ENCODE peak calls at places on chromosomes 4 and X, in nine cellular contexts. F is ascending aorta, E is choroid plexus epithelial cell, X is brain microvascular endothelial cell, L is astrocyte of the spinal cord, P is spleen, W is right lobe of liver, O is foreskin fibroblast, G is HCT116. Y is an unnamed sample.

GRCh38 chrX:23902419-23902818 is 5.3 kb downstream of the APOO start:
- DNase-seq in X (peak), L (peak), W (no peak), P (no peak), O (peak), E (peak), G (no peak), F (no peak), Y (no peak)

GRCh38 chr4:47837582-47838294 is at the start of gene CORIN:
- DNase-seq in O (no peak), G (no peak), E (no peak), L (no peak), F (no peak), X (no peak), P (no peak), W (peak), Y (peak)

GRCh38 chrX:68571292-68572256 is 72.7 kb downstream of the YIPF6 start:
- DNase-seq in G (peak), W (no peak), P (no peak), E (peak), X (peak), F (no peak), O (peak), L (peak), Y (no peak)

GRCh38 chrX:276588-277171 is 4.5 kb upstream of the PLCXD1 start:
- DNase-seq in E (peak), O (peak), L (no peak), F (peak), X (peak), W (peak), G (no peak), P (peak), Y (peak)

GRCh38 chr4:71081192-71081591 is 87.7 kb downstream of the DCK start:
- DNase-seq in X (no peak), P (no peak), E (no peak), O (no peak), G (no peak), F (no peak), L (no peak), W (no peak), Y (no peak)

GRCh38 chr4:88822034-88822433 is 124.4 kb upstream of the NAP1L5 start:
- DNase-seq in G (no peak), L (no peak), O (no peak), E (no peak), X (no peak), P (no peak), F (no peak), W (no peak), Y (no peak)

GRCh38 chr4:2154215-2154614 is 87.7 kb downstream of the HAUS3 start:
- DNase-seq in X (peak), G (no peak), P (no peak), W (no peak), E (no peak), F (no peak), O (no peak), L (no peak), Y (no peak)

GRCh38 chr4:24754586-24754985 is 40.8 kb upstream of the SOD3 start:
- DNase-seq in O (no peak), L (no peak), W (no peak), E (no peak), P (no peak), F (no peak), X (no peak), G (no peak), Y (no peak)

GRCh38 chr4:19494958-19495357 is 756.7 kb upstream of the SLIT2 start:
- DNase-seq in P (no peak), G (no peak), E (peak), F (no peak), X (no peak), W (no peak), L (peak), O (peak), Y (no peak)

DNA sequence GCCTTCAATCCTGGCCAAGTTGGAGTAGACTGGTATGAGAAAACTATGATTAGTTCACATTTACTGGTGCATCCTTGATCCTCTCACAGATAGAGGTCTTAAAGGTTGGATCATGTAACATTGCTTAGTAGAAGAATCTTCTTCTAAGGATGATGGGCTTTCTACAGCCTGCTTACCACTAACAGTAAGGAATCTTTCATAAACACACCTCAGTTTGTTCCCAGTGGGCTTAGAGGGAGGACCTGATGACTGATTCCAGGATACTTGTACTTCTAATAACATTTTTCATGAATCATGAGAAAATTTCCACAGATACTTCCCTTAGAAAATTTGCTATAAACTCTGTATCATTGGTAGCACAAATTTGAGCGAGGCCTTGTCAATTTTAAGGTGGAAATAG is 40.6 kb downstream of the CCNI start:
- DNase-seq in P (no peak), L (no peak), X (no peak), F (no peak), W (no peak), O (no peak), G (no peak), E (no peak), Y (no peak)
- TF ChIP-seq CTCF in P (no peak), L (no peak), X (no peak), F (no peak), W (no peak), O (no peak), G (no peak), E (no peak), Y (no peak)

GRCh38 chr4:874971-875817 is 49.3 kb upstream of the CPLX1 start:
- DNase-seq in L (no peak), W (no peak), E (no peak), P (no peak), F (no peak), G (no peak), X (no peak), O (no peak), Y (no peak)

GRCh38 chr4:875818-876423 is 50.0 kb upstream of the CPLX1 start:
- DNase-seq in F (no peak), O (no peak), G (no peak), W (no peak), E (no peak), L (no peak), X (no peak), P (no peak), Y (no peak)

GRCh38 chr4:878796-879729 is 53.1 kb downstream of the GAK start:
- DNase-seq in L (no peak), O (no peak), X (no peak), P (no peak), F (no peak), W (no peak), G (no peak), E (no peak), Y (no peak)

GRCh38 chr4:877502-877901 is 51.6 kb upstream of the CPLX1 start:
- DNase-seq in X (no peak), O (no peak), E (no peak), P (no peak), G (no peak), L (no peak), W (no peak), F (no peak), Y (no peak)

DNA sequence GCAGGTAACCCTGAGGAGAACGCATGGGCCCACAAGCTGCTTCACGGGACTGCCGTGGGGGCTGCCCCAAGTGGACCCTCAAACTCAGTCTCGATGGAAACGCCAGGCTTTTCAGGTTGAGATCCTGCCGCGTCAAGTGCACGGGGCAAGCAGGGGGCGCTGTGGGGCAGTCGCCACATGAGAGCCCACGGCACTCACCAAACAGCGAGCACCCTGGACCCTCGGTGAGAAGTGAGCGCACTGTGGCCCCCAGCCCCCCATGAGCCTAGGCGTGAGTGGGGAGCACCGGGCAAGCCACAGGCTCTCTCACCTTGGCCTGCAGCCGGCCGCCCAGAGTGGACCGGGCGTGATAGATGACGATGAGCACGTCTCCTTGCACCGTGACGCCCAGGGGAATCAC is 50.9 kb upstream of the CPLX1 start:
- DNase-seq in G (no peak), F (no peak), X (no peak), E (no peak), L (no peak), W (no peak), O (no peak), P (no peak), Y (no peak)
- TF ChIP-seq CTCF in G (peak), F (no peak), X (peak), E (peak), L (peak), W (no peak), O (no peak), P (peak), Y (peak)

GRCh38 chrX:75038925-75039324 is 113.7 kb upstream of the NEXMIF start:
- DNase-seq in F (no peak), G (peak), P (no peak), X (peak), W (no peak), L (no peak), O (peak), E (peak), Y (no peak)
- TF ChIP-seq CTCF in F (no peak), G (peak), P (no peak), X (peak), W (peak), L (peak), O (no peak), E (peak), Y (peak)

DNA sequence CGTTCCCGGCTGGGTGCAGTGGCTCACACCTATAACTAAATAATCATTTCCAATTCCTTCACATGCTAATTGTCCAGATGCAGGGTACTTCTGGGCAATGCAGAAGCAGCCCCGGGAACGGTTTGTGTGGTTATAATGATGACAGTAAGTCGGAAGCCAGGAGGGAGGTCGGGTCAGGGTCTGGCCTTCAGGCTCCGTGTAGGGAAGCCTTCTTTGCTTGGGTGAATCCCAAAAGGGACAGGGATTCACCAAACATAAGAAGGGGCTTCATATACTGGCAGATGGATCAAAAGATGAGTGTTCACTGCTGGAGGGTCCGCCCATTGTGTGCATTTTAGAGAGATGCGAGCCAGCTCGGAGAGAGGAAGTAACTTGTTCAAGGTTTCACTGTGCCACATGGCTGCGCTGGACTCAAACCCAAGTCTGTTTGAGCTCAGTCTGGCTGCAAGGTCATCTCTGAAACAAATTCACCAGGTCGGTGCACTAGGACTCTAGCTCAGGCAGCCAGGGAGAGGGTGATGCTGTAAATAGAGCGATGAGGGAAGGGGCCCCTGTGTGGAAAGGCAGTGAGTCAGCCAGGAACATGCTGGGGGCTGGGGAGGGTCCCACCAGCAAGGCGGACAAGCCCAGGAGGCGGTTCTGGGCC is 4.8 kb upstream of the KIAA0232 start:
- DNase-seq in W (no peak), O (no peak), E (no peak), L (no peak), G (no peak), P (peak), X (no peak), F (peak), Y (no peak)
- TF ChIP-seq CTCF in W (no peak), O (no peak), E (no peak), L (no peak), G (no peak), P (no peak), X (no peak), F (no peak), Y (no peak)

GRCh38 chr4:107380836-107381438 is 339.1 kb downstream of the PAPSS1 start:
- DNase-seq in F (no peak), X (no peak), G (no peak), E (peak), O (peak), L (no peak), P (no peak), W (no peak), Y (no peak)

GRCh38 chr4:107376293-107376692 is 340.2 kb upstream of the DKK2 start:
- DNase-seq in O (no peak), F (no peak), P (no peak), L (no peak), E (no peak), G (no peak), X (no peak), W (no peak), Y (no peak)

GRCh38 chr4:107380190-107380589 is 339.8 kb downstream of the PAPSS1 start:
- DNase-seq in F (no peak), W (no peak), E (peak), O (peak), X (no peak), L (no peak), G (no peak), P (no peak), Y (no peak)

GRCh38 chr4:107379054-107379869 is 340.8 kb downstream of the PAPSS1 start:
- DNase-seq in F (no peak), L (peak), G (no peak), O (peak), P (no peak), W (no peak), E (peak), X (peak), Y (no peak)
- TF ChIP-seq CTCF in F (no peak), L (peak), G (peak), O (peak), P (no peak), W (no peak), E (peak), X (no peak), Y (no peak)

GRCh38 chr4:179872751-179873150 is 2370.5 kb upstream of the TENM3 start:
- DNase-seq in E (no peak), G (no peak), L (no peak), X (no peak), F (no peak), P (no peak), W (no peak), O (no peak), Y (no peak)

GRCh38 chr4:179871726-179872125 is 2371.5 kb upstream of the TENM3 start:
- DNase-seq in O (no peak), F (no peak), P (no peak), G (no peak), X (no peak), L (no peak), E (no peak), W (no peak), Y (no peak)

DNA sequence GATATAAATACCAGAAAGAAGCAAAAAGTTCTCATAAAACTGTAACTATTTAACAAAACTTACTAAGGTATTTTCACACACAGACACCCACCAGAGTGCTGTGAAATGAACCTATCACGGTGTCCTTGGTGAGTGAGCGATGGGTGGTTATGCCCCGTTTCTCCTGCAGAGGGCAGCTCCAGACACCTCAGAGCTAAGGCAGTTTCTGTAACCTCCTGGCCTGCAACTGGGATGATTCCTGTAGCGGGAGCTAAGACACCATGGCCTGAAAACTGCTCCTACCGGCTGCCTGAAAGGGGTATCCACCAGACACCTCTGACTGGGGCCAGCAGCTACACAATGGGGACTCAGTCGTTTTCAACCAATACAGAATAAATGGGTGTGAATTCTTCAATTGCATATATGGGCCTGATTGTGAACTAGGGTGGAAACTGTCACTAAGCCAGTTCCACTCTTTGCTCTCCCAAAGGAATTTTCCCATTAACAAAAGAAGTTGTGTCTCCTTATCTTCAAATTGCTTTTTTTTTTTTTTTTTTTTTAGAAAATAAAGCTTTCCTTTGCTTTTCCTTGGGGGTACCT is 2375.8 kb upstream of the TENM3 start:
- DNase-seq in E (peak), W (peak), P (no peak), G (peak), L (peak), X (peak), O (no peak), F (no peak), Y (no peak)
- TF ChIP-seq CTCF in E (peak), W (peak), P (peak), G (peak), L (peak), X (peak), O (peak), F (no peak), Y (peak)

GRCh38 chrX:19827088-19827487 is 60.3 kb downstream of the SH3KBP1 start:
- DNase-seq in L (no peak), X (no peak), G (no peak), W (no peak), F (no peak), O (no peak), P (no peak), E (no peak), Y (no peak)
- TF ChIP-seq CTCF in L (no peak), X (no peak), G (no peak), W (no peak), F (no peak), O (no peak), P (no peak), E (no peak), Y (no peak)

DNA sequence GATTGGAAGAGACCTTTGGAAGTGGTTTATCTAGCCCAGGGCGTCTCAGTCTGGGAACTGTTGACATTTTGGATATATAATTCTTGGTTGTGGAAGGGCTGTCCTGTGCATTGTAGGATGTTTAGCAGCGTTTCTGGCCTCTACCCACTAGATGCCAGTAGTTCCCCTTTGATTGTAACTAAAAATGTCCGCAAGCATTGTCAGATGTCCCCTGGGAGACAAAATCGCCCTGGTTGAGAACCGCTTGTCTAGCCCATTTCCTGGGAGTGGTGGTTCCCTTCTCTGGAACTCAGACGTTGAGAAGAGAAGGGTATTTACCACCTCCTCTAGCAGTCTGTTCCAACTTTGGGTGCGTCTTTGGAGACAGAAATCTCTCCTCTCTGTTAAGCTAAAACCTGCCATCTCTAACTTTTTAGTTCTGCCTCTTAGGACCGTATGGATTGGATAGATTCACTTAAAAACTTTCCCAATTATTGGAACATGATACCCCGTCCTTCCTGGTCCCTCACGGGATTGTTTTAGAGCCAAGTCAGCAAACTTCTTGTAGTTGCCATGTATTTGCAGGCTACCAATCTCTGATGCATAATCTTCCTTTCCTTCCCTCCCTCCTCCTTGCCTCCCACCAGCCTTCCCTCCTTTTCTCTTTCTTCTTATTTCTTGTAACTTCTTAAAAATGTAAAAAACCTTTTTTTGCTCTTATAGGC is 13.9 kb downstream of the TMEM165 start:
- DNase-seq in G (no peak), P (no peak), F (peak), E (peak), O (peak), L (peak), W (no peak), X (peak), Y (no peak)
- TF ChIP-seq CTCF in G (peak), P (peak), F (peak), E (peak), O (peak), L (peak), W (no peak), X (peak), Y (peak)

DNA sequence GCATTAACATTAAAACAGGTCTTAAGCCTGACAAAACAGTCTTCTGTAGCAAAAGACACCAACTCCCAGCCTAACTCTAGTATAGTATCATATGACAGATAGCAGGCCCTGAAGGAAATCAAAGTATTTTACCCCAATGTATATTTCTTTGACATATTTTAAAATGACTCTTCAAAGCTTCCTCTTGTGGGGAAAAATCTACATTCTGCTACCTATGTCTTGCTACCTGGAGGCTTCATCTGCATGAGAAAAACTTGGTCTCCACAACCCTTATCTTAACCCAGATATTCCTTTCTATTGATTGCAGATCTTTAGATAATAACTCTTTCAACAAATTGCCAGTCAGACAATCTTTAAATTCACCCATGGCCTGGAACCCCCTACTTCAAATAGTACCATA is 1620.4 kb downstream of the PCDH7 start:
- DNase-seq in L (no peak), P (no peak), G (no peak), X (no peak), O (no peak), F (no peak), W (no peak), E (peak), Y (no peak)
- TF ChIP-seq CTCF in L (no peak), P (no peak), G (no peak), X (no peak), O (no peak), F (no peak), W (no peak), E (peak), Y (no peak)

Y was measured in upper lobe of right lung.